ENCODE peak calls at places on chromosomes 1 and 21, in ten cellular contexts. A, O, S, H, D, C, G, L, N and V are unnamed samples.

GRCh38 chr21:34204481-34205439 is 131.4 kb downstream of the MRPS6 start:
- DNase-seq in A (no peak), O (no peak), S (no peak), H (no peak), D (no peak), C (no peak), G (no peak), L (no peak), N (no peak), V (no peak)

GRCh38 chr1:19160831-19161230 is 49.2 kb downstream of the UBR4 start:
- DNase-seq in A (no peak), O (no peak), S (no peak), H (no peak), D (no peak), C (no peak), G (no peak), L (no peak), N (no peak), V (no peak)

GRCh38 chr1:177219458-177220390 is 49.0 kb downstream of the BRINP2 start:
- DNase-seq in A (no peak), O (no peak), S (no peak), H (peak), D (no peak), C (no peak), G (no peak), L (no peak), N (peak), V (no peak)

GRCh38 chr1:245378352-245379144 is 223.8 kb downstream of the KIF26B start:
- DNase-seq in A (no peak), O (no peak), S (no peak), H (no peak), D (no peak), C (no peak), G (no peak), L (no peak), N (peak), V (no peak)

GRCh38 chr1:182235952-182236650 is 155.5 kb downstream of the GLUL start:
- DNase-seq in A (peak), O (no peak), S (no peak), H (peak), D (no peak), C (no peak), G (no peak), L (no peak), N (no peak), V (peak)

GRCh38 chr1:178938959-178939317 is 68.1 kb upstream of the ANGPTL1 start:
- DNase-seq in A (no peak), O (peak), S (no peak), H (peak), D (no peak), C (peak), G (no peak), L (peak), N (no peak), V (no peak)

GRCh38 chr1:59126361-59126760 is 170.5 kb upstream of the FGGY start:
- DNase-seq in A (no peak), O (no peak), S (no peak), H (no peak), D (no peak), C (no peak), G (no peak), L (no peak), N (no peak), V (no peak)

GRCh38 chr1:26336477-26337205 is 17.3 kb downstream of the CRYBG2 start:
- DNase-seq in A (peak), O (no peak), S (peak), H (peak), D (peak), C (no peak), G (no peak), L (no peak), N (no peak), V (no peak)

GRCh38 chr1:76669624-76670023 is 197.7 kb upstream of the ST6GALNAC5 start:
- DNase-seq in A (no peak), O (no peak), S (no peak), H (no peak), D (peak), C (no peak), G (no peak), L (no peak), N (no peak), V (no peak)

GRCh38 chr1:172637522-172637921 is 21.4 kb upstream of the FASLG start:
- DNase-seq in A (peak), O (peak), S (no peak), H (no peak), D (no peak), C (no peak), G (no peak), L (peak), N (peak), V (no peak)

GRCh38 chr1:20643080-20643479 is 9.8 kb downstream of the PINK1 start:
- DNase-seq in A (no peak), O (no peak), S (no peak), H (no peak), D (no peak), C (no peak), G (no peak), L (no peak), N (no peak), V (no peak)

GRCh38 chr1:34406377-34406776 is 229.7 kb downstream of the C1orf94 start:
- DNase-seq in A (no peak), O (no peak), S (no peak), H (no peak), D (no peak), C (no peak), G (no peak), L (no peak), N (no peak), V (no peak)

GRCh38 chr1:153985984-153986761 is at the start of gene RAB13:
- DNase-seq in A (peak), O (no peak), S (no peak), H (peak), D (peak), C (peak), G (no peak), L (peak), N (peak), V (peak)

GRCh38 chr1:23483327-23484252 is at the start of gene ASAP3:
- DNase-seq in A (no peak), O (no peak), S (no peak), H (peak), D (no peak), C (no peak), G (no peak), L (no peak), N (no peak), V (peak)

GRCh38 chr1:1752671-1753606 is 25.3 kb downstream of the NADK start:
- DNase-seq in A (no peak), O (no peak), S (no peak), H (no peak), D (peak), C (no peak), G (no peak), L (no peak), N (no peak), V (no peak)

GRCh38 chr1:52916241-52916975 is 5.1 kb downstream of the ECHDC2 start:
- DNase-seq in A (no peak), O (no peak), S (no peak), H (no peak), D (no peak), C (no peak), G (no peak), L (no peak), N (no peak), V (no peak)

GRCh38 chr1:151474711-151475110 is 15.4 kb upstream of the POGZ start:
- DNase-seq in A (no peak), O (no peak), S (no peak), H (no peak), D (no peak), C (no peak), G (no peak), L (no peak), N (no peak), V (no peak)

GRCh38 chr1:167820684-167821355 is 93.1 kb downstream of the ADCY10 start:
- DNase-seq in A (no peak), O (no peak), S (no peak), H (no peak), D (no peak), C (no peak), G (no peak), L (no peak), N (no peak), V (no peak)

GRCh38 chr21:32241434-32241785 is 37.4 kb downstream of the MIS18A start:
- DNase-seq in A (no peak), O (no peak), S (no peak), H (no peak), D (no peak), C (no peak), G (no peak), L (no peak), N (no peak), V (no peak)

GRCh38 chr1:19042675-19043578 is 86.5 kb upstream of the IFFO2 start:
- DNase-seq in A (no peak), O (no peak), S (no peak), H (no peak), D (no peak), C (no peak), G (no peak), L (no peak), N (no peak), V (no peak)

GRCh38 chr21:46006547-46007497 is 25.3 kb downstream of the COL6A1 start:
- DNase-seq in A (no peak), O (no peak), S (no peak), H (no peak), D (no peak), C (no peak), G (no peak), L (no peak), N (no peak), V (no peak)

GRCh38 chr1:109792056-109792831 is 28.5 kb upstream of the EPS8L3 start:
- DNase-seq in A (peak), O (peak), S (no peak), H (peak), D (no peak), C (peak), G (no peak), L (peak), N (peak), V (peak)

GRCh38 chr1:209612646-209613350 is 29.3 kb downstream of the CAMK1G start:
- DNase-seq in A (no peak), O (no peak), S (no peak), H (no peak), D (no peak), C (no peak), G (peak), L (no peak), N (no peak), V (no peak)

GRCh38 chr21:42238185-42238934 is 19.4 kb downstream of the ABCG1 start:
- DNase-seq in A (no peak), O (no peak), S (no peak), H (no peak), D (no peak), C (no peak), G (no peak), L (no peak), N (no peak), V (no peak)

GRCh38 chr1:59083946-59084865 is 212.7 kb upstream of the FGGY start:
- DNase-seq in A (no peak), O (no peak), S (no peak), H (no peak), D (no peak), C (no peak), G (no peak), L (no peak), N (no peak), V (no peak)

GRCh38 chr1:186188004-186188539 is 187.0 kb downstream of the TPR start:
- DNase-seq in A (no peak), O (no peak), S (no peak), H (no peak), D (no peak), C (peak), G (no peak), L (peak), N (peak), V (no peak)

GRCh38 chr1:167685844-167686243 is 35.9 kb upstream of the MPZL1 start:
- DNase-seq in A (no peak), O (no peak), S (no peak), H (no peak), D (peak), C (no peak), G (no peak), L (no peak), N (no peak), V (no peak)

GRCh38 chr1:172278478-172278877 is 142.0 kb upstream of the C1orf105 start:
- DNase-seq in A (no peak), O (peak), S (no peak), H (no peak), D (no peak), C (no peak), G (no peak), L (peak), N (peak), V (no peak)

GRCh38 chr1:6732942-6733341 is 31.3 kb upstream of the DNAJC11 start:
- DNase-seq in A (no peak), O (no peak), S (no peak), H (no peak), D (no peak), C (no peak), G (no peak), L (no peak), N (no peak), V (no peak)

GRCh38 chr1:210496063-210496462 is 167.4 kb downstream of the HHAT start:
- DNase-seq in A (peak), O (peak), S (no peak), H (no peak), D (no peak), C (peak), G (no peak), L (peak), N (peak), V (no peak)

GRCh38 chr1:68528243-68528642 is 31.4 kb upstream of the DEPDC1 start:
- DNase-seq in A (no peak), O (no peak), S (no peak), H (no peak), D (no peak), C (no peak), G (no peak), L (no peak), N (no peak), V (no peak)

GRCh38 chr1:109151146-109151545 is 37.2 kb downstream of the ELAPOR1 start:
- DNase-seq in A (peak), O (peak), S (no peak), H (peak), D (no peak), C (peak), G (no peak), L (peak), N (peak), V (peak)

GRCh38 chr1:77874804-77875445 is 13.5 kb upstream of the NEXN start:
- DNase-seq in A (no peak), O (no peak), S (no peak), H (no peak), D (no peak), C (no peak), G (no peak), L (no peak), N (no peak), V (no peak)

GRCh38 chr1:246355421-246356230 is 151.5 kb downstream of the SMYD3 start:
- DNase-seq in A (no peak), O (no peak), S (no peak), H (no peak), D (no peak), C (no peak), G (no peak), L (no peak), N (peak), V (no peak)

GRCh38 chr1:18396247-18396646 is 84.5 kb upstream of the KLHDC7A start:
- DNase-seq in A (no peak), O (no peak), S (no peak), H (no peak), D (no peak), C (no peak), G (no peak), L (no peak), N (no peak), V (no peak)

GRCh38 chr1:1332774-1333480 is 1.8 kb downstream of the TAS1R3 start:
- DNase-seq in A (no peak), O (no peak), S (no peak), H (peak), D (no peak), C (no peak), G (no peak), L (no peak), N (no peak), V (no peak)

GRCh38 chr1:30197616-30197934 is 525.8 kb downstream of the MATN1 start:
- DNase-seq in A (no peak), O (no peak), S (no peak), H (no peak), D (no peak), C (no peak), G (no peak), L (no peak), N (peak), V (no peak)

GRCh38 chr1:211648336-211648735 is 27.1 kb downstream of the NEK2 start:
- DNase-seq in A (no peak), O (no peak), S (no peak), H (peak), D (no peak), C (no peak), G (no peak), L (no peak), N (peak), V (no peak)